ENCODE peak calls at places on chromosome 12, in four cellular contexts. E, L, D and I are unnamed samples. For H3K4me1, the result is how much of the 10 kb centered on the place peaks cover.

GRCh38 chr12:10331642-10332239 is 24.1 kb downstream of the KLRD1 start:
- DNase-seq in E (peak), L (no peak), D (no peak), I (no peak)

GRCh38 chr12:92326877-92327276 is 181.2 kb upstream of the BTG1 start:
- DNase-seq in E (no peak), L (no peak), D (no peak), I (no peak)

GRCh38 chr12:90360300-90360699 is 594.7 kb downstream of the CCER1 start:
- DNase-seq in E (no peak), L (no peak), D (no peak), I (no peak)

GRCh38 chr12:59389968-59390576 is 205.8 kb upstream of the SLC16A7 start:
- DNase-seq in E (no peak), L (no peak), D (no peak), I (no peak)

GRCh38 chr12:1500095-1500801 is 94.1 kb downstream of the FBXL14 start:
- DNase-seq in E (peak), L (no peak), D (no peak), I (no peak)

GRCh38 chr12:27290501-27291168 is 42.0 kb upstream of the BMAL2 start:
- DNase-seq in E (no peak), L (no peak), D (no peak), I (no peak)

GRCh38 chr12:12983420-12984035 is 16.5 kb downstream of the HEBP1 start:
- DNase-seq in E (peak), L (peak), D (no peak), I (no peak)

GRCh38 chr12:103626498-103626897 is 39.4 kb downstream of the STAB2 start:
- DNase-seq in E (no peak), L (no peak), D (no peak), I (peak)

GRCh38 chr12:3752741-3753486 is at the start of gene CRACR2A:
- DNase-seq in E (peak), L (peak), D (peak), I (peak)

DNA sequence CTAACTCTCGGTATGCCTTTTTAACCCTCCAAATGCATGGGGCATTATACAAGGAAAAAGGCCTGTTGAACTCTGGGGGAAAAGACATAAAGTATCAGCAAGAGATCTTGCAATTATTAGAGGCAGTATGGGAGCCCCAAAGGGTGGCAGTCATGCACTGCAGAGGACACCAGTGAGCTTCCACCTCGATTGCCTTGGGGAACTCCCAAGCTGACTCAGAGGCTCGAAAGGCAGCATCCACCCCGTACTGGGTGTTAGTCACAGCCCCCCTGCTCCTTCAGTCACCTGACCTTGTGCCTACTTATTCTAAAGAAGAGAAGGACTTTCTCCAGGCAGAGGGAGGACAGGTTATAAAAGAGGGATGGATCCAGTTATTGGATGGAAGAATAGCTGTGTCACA is 781.4 kb upstream of the TMEM132C start:
- DNase-seq in E (no peak), L (no peak), D (no peak), I (no peak)
- TF ChIP-seq CTCF in E (no peak), L (no peak), D (no peak), I (no peak)

DNA sequence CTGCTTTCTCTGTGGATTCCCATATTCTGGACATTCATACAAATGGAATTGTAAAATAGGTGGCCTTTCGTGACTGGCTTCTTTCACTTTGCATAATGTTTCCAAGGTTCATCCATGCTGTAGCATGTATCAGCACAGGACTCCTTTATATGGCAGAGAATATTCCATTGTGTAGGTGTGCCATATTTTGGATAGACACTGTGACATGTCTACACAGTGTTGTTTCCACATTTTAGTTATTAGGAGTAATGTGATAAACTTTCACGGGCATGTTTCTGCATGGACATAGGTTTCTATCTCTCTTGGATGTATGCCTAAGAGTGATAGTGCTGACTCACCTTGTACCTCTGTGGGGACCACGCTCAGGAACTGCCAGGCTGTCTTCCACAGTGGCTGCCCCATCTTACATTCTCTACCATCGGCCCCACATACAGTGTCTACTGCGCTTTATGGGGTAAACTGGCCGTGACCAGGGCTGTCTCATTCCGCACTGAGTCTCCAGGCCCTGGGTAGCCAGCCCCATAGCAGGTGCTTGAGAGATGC is 7.1 kb upstream of the KRT84 start:
- DNase-seq in E (no peak), L (no peak), D (no peak), I (no peak)
- H3K4me3 ChIP-seq in E (no peak), L (no peak), D (no peak), I (no peak)

DNA sequence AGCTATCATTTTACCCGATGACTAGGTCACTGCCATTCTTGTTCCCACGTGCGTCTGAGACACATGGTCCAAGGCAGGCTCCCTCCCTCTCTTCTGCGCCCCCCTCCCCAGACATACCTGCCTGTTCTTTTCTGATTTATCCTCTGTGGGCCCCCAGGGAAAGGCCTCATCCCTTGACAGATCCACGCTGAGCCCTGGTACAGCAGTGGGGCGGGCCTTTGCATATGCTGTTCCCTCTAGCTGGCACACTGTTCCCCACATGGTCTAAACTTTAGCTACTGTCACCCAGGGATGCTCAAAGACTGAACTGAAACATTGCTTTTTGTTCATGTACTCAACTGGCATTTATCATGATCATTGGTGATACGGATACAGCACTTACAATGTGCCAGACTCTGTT is 122.5 kb downstream of the SCARB1 start:
- DNase-seq in E (no peak), L (no peak), D (no peak), I (no peak)
- H3K4me1 ChIP-seq in E (under half), L (under half), D (under half), I (under half)

GRCh38 chr12:118357327-118358007 is 15.2 kb downstream of the TAOK3 start:
- DNase-seq in E (peak), L (no peak), D (peak), I (no peak)
- TF ChIP-seq CTCF in E (peak), L (no peak), D (peak), I (no peak)

DNA sequence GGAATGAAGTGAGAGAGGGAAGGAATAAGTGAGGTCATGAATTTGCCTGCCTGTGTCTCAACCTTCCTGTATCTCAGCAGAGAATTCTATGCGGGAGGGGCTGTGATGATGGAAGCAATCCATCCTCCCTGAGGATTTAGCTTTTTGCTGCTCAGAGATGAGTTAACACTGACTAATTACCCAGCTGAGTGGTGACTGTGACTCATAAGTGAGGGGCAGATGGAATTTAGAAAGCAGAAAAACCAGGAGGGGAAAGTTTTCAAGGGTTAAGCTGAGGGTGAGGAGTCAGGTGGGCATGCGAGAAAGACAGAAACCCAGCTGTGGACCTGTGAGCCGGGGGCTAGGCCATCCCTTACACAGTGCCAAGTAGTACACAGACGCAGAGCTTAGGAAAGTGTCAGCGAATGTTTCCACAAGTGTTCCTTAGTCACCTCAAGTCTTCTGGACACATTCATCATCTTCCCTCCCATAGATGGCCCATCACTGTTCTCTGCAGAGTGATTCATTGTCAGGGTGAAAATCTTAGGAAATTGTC is 277.9 kb downstream of the IPO8 start:
- DNase-seq in E (no peak), L (no peak), D (no peak), I (no peak)
- H3K4me3 ChIP-seq in E (no peak), L (no peak), D (no peak), I (no peak)

DNA sequence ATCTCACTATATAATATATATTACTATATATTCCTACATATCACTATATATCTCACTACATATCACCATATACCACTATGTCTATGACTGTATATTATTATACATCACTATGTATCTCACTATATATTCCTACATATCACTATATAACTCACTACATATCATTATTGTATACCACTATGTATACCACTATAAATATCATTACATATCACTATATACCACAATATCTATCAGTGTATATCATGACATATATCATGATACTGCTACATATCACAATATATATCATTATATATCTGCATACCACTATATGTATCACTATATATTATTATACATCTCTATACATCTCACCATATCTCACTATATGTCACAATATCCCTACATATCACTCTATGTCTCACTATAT is 121.5 kb downstream of the ASCL4 start:
- DNase-seq in E (no peak), L (no peak), D (no peak), I (no peak)
- H3K4me1 ChIP-seq in E (under half), L (under half), D (under half), I (under half)

GRCh38 chr12:49671051-49671765 is 36.0 kb downstream of the FMNL3 start:
- DNase-seq in E (no peak), L (peak), D (peak), I (no peak)
- TF ChIP-seq CTCF in E (no peak), L (no peak), D (no peak), I (no peak)

GRCh38 chr12:53343978-53344377 is 7.8 kb upstream of the SP7 start:
- DNase-seq in E (no peak), L (no peak), D (no peak), I (no peak)
- H3K4me3 ChIP-seq in E (no peak), L (no peak), D (peak), I (no peak)

GRCh38 chr12:94267530-94267877 is 119.1 kb downstream of the PLXNC1 start:
- DNase-seq in E (no peak), L (no peak), D (no peak), I (no peak)
- H3K4me1 ChIP-seq in E (under half), L (under half), D (under half), I (under half)